ENCODE peak calls at places on chromosomes 4 and X, in eight cellular contexts. W is lower leg skin; X is activated CD4-positive, alpha-beta T cell treated with anti-CD3 and anti-CD28 coated beads for 4 hours; L is HEK293T; O is Daoy; B is neuronal stem cell; K is GM12864; F is LHCN-M2. Q is an unnamed sample.

GRCh38 chr4:7462509-7462971 is 27.8 kb upstream of the PSAPL1 start:
- DNase-seq in W (no peak), X (no peak), L (no peak), O (peak), B (peak), K (no peak), F (peak), Q (peak)

GRCh38 chr4:161393614-161394013 is 770.2 kb downstream of the FSTL5 start:
- DNase-seq in W (no peak), X (no peak), L (no peak), O (no peak), B (no peak), K (no peak), F (no peak), Q (no peak)

GRCh38 chr4:39259571-39260330 is 77.4 kb downstream of the WDR19 start:
- DNase-seq in W (no peak), X (no peak), L (no peak), O (no peak), B (no peak), K (no peak), F (peak), Q (no peak)

GRCh38 chr4:105963461-105964400 is 68.5 kb downstream of the NPNT start:
- DNase-seq in W (no peak), X (no peak), L (no peak), O (no peak), B (no peak), K (no peak), F (peak), Q (peak)

GRCh38 chrX:40663880-40664630 is 16.7 kb upstream of the CXorf38 start:
- DNase-seq in W (no peak), X (no peak), L (peak), O (no peak), B (no peak), K (no peak), F (no peak), Q (no peak)

GRCh38 chr4:169098054-169098896 is 88.2 kb upstream of the CBR4 start:
- DNase-seq in W (no peak), X (no peak), L (no peak), O (no peak), B (no peak), K (no peak), F (no peak), Q (no peak)

GRCh38 chrX:151754042-151754419 is 19.5 kb downstream of the CNGA2 start:
- DNase-seq in W (peak), X (no peak), L (no peak), O (peak), B (no peak), K (no peak), F (no peak), Q (peak)

GRCh38 chrX:84182521-84182920 is 5.5 kb downstream of the RPS6KA6 start:
- DNase-seq in W (no peak), X (no peak), L (no peak), O (no peak), B (no peak), K (no peak), F (no peak), Q (no peak)

GRCh38 chr4:164615964-164616363 is 138.0 kb upstream of the SMIM31 start:
- DNase-seq in W (no peak), X (no peak), L (no peak), O (no peak), B (no peak), K (no peak), F (no peak), Q (peak)